ENCODE peak calls at places on chromosomes 4 and X, in five cellular contexts. D is prostate gland, V is breast epithelium, Z is stomach, O is IMR-90. B is an unnamed sample. For H3K4me1, the result is how much of the 10 kb centered on the place peaks cover.

GRCh38 chr4:55675196-55675793 is 39.2 kb upstream of the NMU start:
- DNase-seq in D (no peak), V (no peak), Z (no peak), O (no peak), B (no peak)

GRCh38 chr4:59597536-59598232 is 1602.4 kb upstream of the ADGRL3 start:
- DNase-seq in D (no peak), V (no peak), Z (no peak), O (no peak), B (no peak)

GRCh38 chr4:48831532-48832015 is 686 bp downstream of the OCIAD1 start:
- DNase-seq in D (no peak), V (no peak), Z (no peak), O (peak), B (no peak)

GRCh38 chr4:129583868-129584267 is 487.9 kb downstream of the C4orf33 start:
- DNase-seq in D (no peak), V (no peak), Z (no peak), O (no peak), B (no peak)

GRCh38 chr4:8615366-8615765 is 22.8 kb downstream of the CPZ start:
- DNase-seq in D (no peak), V (no peak), Z (no peak), O (no peak), B (no peak)

GRCh38 chrX:123673813-123674212 is 59.0 kb downstream of the THOC2 start:
- DNase-seq in D (no peak), V (no peak), Z (no peak), O (no peak), B (no peak)

GRCh38 chr4:70958681-70959080 is 34.8 kb upstream of the DCK start:
- DNase-seq in D (no peak), V (no peak), Z (no peak), O (peak), B (no peak)

GRCh38 chrX:30489323-30489722 is 88.2 kb downstream of the TASL start:
- DNase-seq in D (no peak), V (no peak), Z (no peak), O (no peak), B (no peak)

GRCh38 chrX:55342533-55343501 is 78.1 kb upstream of the PAGE3 start:
- DNase-seq in D (no peak), V (no peak), Z (peak), O (no peak), B (no peak)

GRCh38 chr4:1476140-1476513 is 69.9 kb upstream of the NKX1-1 start:
- DNase-seq in D (no peak), V (peak), Z (no peak), O (no peak), B (no peak)

GRCh38 chr4:150699599-150699998 is 117.6 kb downstream of the MAB21L2 start:
- DNase-seq in D (no peak), V (no peak), Z (no peak), O (peak), B (no peak)

GRCh38 chr4:22678851-22679517 is 13.8 kb upstream of the GBA3 start:
- DNase-seq in D (no peak), V (no peak), Z (no peak), O (no peak), B (no peak)

GRCh38 chrX:96861661-96862060 is 22.0 kb upstream of the RPA4 start:
- DNase-seq in D (no peak), V (no peak), Z (no peak), O (no peak), B (no peak)

GRCh38 chrX:96861228-96861627 is 22.5 kb upstream of the RPA4 start:
- DNase-seq in D (no peak), V (no peak), Z (no peak), O (no peak), B (no peak)
- TF ChIP-seq CTCF in D (no peak), V (no peak), Z (no peak), O (no peak), B (no peak)

GRCh38 chr4:119035941-119036737 is 99.5 kb upstream of the MYOZ2 start:
- DNase-seq in D (no peak), V (no peak), Z (no peak), O (peak), B (no peak)
- TF ChIP-seq POLR2A in D (no peak), V (no peak), Z (no peak), O (no peak), B (no peak)

GRCh38 chrX:33065415-33065814 is 145.9 kb downstream of the DMD start:
- DNase-seq in D (no peak), V (no peak), Z (no peak), O (no peak), B (no peak)
- H3K4me1 ChIP-seq in D (under half), V (under half), Z (under half), O (under half), B (under half)

DNA sequence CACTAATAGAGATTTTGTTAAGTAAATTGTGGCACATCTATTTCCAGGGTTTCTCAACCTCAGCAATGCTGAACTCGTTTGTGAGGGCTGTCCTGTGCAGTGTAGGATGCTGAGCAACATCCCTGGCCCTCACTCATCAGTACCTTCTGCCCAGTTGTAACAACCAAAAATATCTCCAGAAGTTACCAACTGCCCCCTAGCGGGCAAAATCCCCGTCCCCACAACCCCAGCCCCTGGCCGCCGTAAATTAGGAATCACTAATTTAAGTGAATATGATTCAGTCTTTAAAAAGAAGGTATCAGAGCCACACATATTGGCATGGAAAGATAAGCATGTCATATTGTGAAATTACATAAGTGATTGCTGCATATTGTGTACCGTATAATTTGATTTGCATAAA is 123.4 kb downstream of the ASB9 start:
- DNase-seq in D (no peak), V (no peak), Z (peak), O (no peak), B (no peak)
- TF ChIP-seq CTCF in D (no peak), V (no peak), Z (no peak), O (peak), B (no peak)

DNA sequence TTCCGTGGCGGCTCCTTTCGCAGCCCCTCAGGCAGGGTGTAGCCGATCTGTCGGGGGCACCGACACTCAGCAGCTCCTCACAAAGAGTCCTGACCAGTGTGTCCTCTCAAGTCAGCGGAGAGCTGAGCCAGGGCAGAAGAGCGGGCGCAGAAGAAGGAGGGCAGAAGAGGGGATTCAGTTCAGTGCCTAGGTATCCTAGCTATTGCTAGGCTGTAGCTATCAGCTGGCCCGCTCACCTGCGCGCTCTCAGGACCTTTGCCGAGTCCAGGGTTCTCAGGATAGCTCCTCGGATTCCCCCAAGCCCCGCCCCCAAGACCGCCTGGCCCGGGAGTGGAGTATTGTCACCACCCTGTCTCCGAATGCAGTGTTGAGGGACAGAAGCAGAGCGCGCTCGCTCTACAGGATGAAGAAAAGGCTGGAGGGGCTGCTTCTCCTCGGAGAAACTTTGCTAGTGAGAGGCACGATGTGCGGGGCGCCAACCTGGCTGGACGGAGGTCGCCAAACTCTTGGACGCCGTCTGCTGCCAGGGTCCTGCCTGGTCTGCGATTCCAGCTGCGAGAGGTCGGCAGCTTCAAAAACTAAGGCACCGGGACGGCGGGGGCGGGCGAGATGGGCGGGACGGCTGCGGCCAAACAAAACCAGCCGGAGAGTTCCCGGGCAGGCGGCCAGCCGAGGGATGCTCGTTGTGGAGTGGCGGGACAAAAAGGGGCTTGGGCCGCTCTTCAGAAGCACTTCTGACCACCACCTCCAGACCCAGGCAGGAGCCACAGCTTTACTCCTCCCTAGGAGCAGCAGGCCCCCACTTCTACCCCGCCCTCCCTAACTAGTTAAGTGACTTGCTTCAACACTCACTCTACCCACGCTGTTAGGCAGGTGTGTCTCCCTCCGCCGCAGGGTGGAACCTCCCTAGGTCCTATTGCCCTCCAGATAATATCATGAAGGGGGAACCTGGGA is at the start of gene XKRX:
- DNase-seq in D (peak), V (peak), Z (peak), O (no peak), B (no peak)
- TF ChIP-seq POLR2A in D (no peak), V (no peak), Z (no peak), O (no peak), B (no peak)

DNA sequence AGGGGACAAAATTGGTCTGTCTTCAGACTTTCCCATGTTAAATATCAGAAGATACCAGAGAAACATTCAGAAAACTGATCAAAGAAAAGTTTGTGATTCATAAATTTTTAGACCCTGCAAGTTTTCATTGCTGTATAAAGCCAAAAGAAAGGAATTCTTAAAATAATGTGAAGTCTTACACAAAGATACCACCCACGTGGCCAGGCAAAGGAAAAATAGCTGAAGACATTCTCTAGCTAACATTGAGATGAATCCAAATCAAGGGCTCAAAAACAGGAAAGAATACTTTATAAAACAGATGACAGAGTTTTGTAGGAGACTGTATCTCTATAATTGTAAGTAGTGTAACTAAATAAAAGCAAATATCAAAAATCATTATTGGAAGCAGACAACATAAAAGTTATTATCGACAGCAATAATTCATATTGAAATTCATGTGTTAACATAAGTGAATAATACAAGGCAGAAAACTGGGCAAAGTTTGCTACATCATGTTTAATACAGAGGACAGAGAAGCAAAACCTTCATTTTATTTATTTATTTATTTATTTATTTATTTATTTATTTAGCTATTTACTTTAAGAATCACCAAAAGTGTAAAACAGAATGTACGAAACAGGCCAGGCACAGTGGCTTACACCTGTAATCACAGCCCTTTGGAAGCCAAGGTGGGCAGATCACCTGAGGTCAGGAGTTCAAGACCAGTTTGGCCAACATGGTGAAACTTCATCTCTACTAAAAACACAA is 204.6 kb upstream of the SLIT2 start:
- DNase-seq in D (no peak), V (no peak), Z (no peak), O (peak), B (no peak)
- H3K4me1 ChIP-seq in D (under half), V (under half), Z (under half), O (under half), B (under half)

DNA sequence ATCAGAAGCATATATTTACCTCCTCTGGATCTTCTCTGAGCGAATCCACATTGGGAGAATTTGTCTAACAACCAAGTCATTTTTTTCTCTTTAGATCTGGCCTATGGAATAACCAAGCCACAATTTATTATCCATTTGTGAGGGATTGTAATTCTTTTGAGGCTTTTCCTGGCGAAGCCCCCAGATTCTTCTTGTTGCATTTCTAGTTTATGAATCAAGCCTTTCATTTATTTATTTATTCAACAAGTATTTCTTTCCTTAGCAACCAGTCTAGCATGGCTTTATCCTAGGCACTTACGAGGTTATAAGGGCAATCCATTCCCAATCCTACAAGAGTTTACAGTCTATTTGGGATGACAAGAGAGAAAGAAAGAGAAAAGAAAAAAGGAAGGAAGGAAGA is 18.4 kb upstream of the FNIP2 start:
- DNase-seq in D (no peak), V (no peak), Z (no peak), O (peak), B (no peak)
- TF ChIP-seq CTCF in D (no peak), V (no peak), Z (no peak), O (no peak), B (no peak)

DNA sequence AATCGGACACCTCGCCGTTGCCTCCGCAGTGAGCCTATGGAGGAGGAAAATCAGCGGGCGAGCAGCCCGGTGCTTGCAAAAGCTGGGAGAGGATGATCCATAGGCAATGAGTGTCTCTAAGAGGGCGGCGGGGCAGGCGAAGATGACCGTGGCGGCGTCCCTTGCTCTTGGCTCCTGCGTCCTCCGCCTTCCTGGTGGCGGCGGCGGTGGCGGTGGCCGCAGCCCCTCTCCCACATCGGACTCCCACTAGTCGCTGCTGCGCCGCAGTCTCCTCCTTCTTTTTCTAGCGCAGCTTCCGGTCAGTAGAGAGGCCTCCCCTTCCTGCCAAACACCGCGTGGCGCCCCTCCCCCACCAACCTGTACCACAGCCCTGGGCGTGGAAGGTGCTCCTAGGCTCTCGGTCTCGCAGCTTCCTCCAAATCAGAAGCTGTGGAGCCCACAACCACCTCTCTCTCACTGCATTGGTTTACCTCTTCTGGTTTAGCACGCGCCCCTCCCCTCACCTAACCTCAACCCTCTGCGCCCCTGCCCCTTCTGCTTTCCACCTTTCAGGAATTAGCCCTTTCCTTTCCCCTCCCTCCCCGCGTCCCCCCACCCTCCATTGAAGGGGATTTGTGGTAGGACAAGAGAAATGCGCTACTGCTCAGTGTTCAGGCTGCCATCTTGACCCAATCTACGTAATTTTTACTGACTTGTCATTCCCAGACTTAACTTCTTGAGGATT is at the start of gene SPIN3:
- DNase-seq in D (peak), V (peak), Z (peak), O (peak), B (no peak)
- TF ChIP-seq POLR2A in D (peak), V (no peak), Z (no peak), O (no peak), B (no peak)

B was measured in vagina.